ENCODE peak calls at places on chromosomes 11 and 22, in six cellular contexts. B is NCI-H187 treated with DMSO at 0.1 percent for 48 hours, F is substantia nigra, P is Calu3, Y is nephron progenitor cell, J is OCI-LY7. K is an unnamed sample.

GRCh38 chr11:68083517-68083916 is 37.7 kb downstream of the CHKA start:
- DNase-seq in B (no peak), F (no peak), P (no peak), Y (no peak), J (no peak), K (no peak)

GRCh38 chr11:76841923-76842452 is 18.7 kb upstream of the ACER3 start:
- DNase-seq in B (no peak), F (no peak), P (no peak), Y (no peak), J (no peak), K (no peak)

GRCh38 chr11:108616549-108616948 is 23.0 kb upstream of the EXPH5 start:
- DNase-seq in B (no peak), F (no peak), P (peak), Y (no peak), J (no peak), K (no peak)

GRCh38 chr11:123590296-123590912 is 64.0 kb downstream of the SCN3B start:
- DNase-seq in B (no peak), F (peak), P (peak), Y (no peak), J (no peak), K (no peak)

GRCh38 chr11:116294630-116295029 is 478.2 kb downstream of the BUD13 start:
- DNase-seq in B (no peak), F (no peak), P (peak), Y (no peak), J (no peak), K (no peak)

GRCh38 chr11:83054904-83055380 is 16.8 kb downstream of the RAB30 start:
- DNase-seq in B (no peak), F (no peak), P (peak), Y (no peak), J (peak), K (no peak)

GRCh38 chr11:32221476-32222032 is 130.7 kb downstream of the RCN1 start:
- DNase-seq in B (no peak), F (no peak), P (no peak), Y (no peak), J (no peak), K (no peak)

GRCh38 chr11:131095501-131096185 is 179.4 kb upstream of the SNX19 start:
- DNase-seq in B (no peak), F (no peak), P (no peak), Y (no peak), J (peak), K (no peak)

GRCh38 chr11:107741044-107741823 is 29.4 kb upstream of the SLN start:
- DNase-seq in B (no peak), F (no peak), P (peak), Y (no peak), J (peak), K (no peak)

GRCh38 chr11:14359573-14360031 is 619 bp upstream of the RRAS2 start:
- DNase-seq in B (no peak), F (no peak), P (no peak), Y (no peak), J (no peak), K (no peak)

GRCh38 chr11:14908214-14908880 is 16.3 kb upstream of the CYP2R1 start:
- DNase-seq in B (peak), F (peak), P (no peak), Y (peak), J (peak), K (peak)

GRCh38 chr11:70578831-70579230 is 180.5 kb downstream of the CTTN start:
- DNase-seq in B (no peak), F (no peak), P (no peak), Y (no peak), J (no peak), K (no peak)

GRCh38 chr22:23113067-23113846 is 28.5 kb downstream of the RSPH14 start:
- DNase-seq in B (no peak), F (peak), P (no peak), Y (no peak), J (peak), K (no peak)

GRCh38 chr11:76680517-76681425 is 10.2 kb upstream of the LRRC32 start:
- DNase-seq in B (no peak), F (peak), P (peak), Y (peak), J (peak), K (no peak)

GRCh38 chr11:129828301-129828836 is 12.7 kb downstream of the TMEM45B start:
- DNase-seq in B (no peak), F (no peak), P (peak), Y (no peak), J (no peak), K (no peak)

GRCh38 chr22:47016636-47017035 is 254.2 kb downstream of the TBC1D22A start:
- DNase-seq in B (no peak), F (no peak), P (no peak), Y (no peak), J (no peak), K (no peak)

GRCh38 chr11:92087916-92088537 is 136.6 kb upstream of the FAT3 start:
- DNase-seq in B (no peak), F (no peak), P (no peak), Y (no peak), J (no peak), K (no peak)

GRCh38 chr11:118143661-118144185 is 8.9 kb downstream of the SCN4B start:
- DNase-seq in B (no peak), F (no peak), P (no peak), Y (no peak), J (no peak), K (no peak)

GRCh38 chr22:45626198-45626651 is 45.4 kb upstream of the ATXN10 start:
- DNase-seq in B (no peak), F (no peak), P (peak), Y (no peak), J (no peak), K (no peak)